ENCODE peak calls at places on chromosomes 16 and 17, in nine cellular contexts. Z is progenitor cell of endocrine pancreas, X is esophagus muscularis mucosa, T is Calu3, G is lower lobe of right lung, W is nephron progenitor cell, B is AG10803, R is thoracic aorta, E is Peyer's patch. H is an unnamed sample.

GRCh38 chr16:85719605-85720318 is 31.0 kb upstream of the GINS2 start:
- DNase-seq in Z (no peak), X (no peak), T (no peak), G (no peak), W (no peak), B (no peak), R (no peak), E (no peak), H (no peak)

GRCh38 chr16:53821957-53822625 is 118.1 kb downstream of the FTO start:
- DNase-seq in Z (no peak), X (no peak), T (peak; percentile 24), G (no peak), W (no peak), B (peak; percentile 90), R (no peak), E (no peak), H (no peak)

GRCh38 chr16:49664221-49665215 is 191.4 kb downstream of the ZNF423 start:
- DNase-seq in Z (no peak), X (no peak), T (no peak), G (no peak), W (no peak), B (no peak), R (no peak), E (no peak), H (peak; percentile 53)

GRCh38 chr17:1592751-1593629 is 30.4 kb upstream of the PITPNA start:
- DNase-seq in Z (no peak), X (no peak), T (no peak), G (no peak), W (no peak), B (no peak), R (no peak), E (peak; percentile 91), H (peak; percentile 92)

GRCh38 chr16:31243734-31244670 is 15.8 kb upstream of the ITGAM start:
- DNase-seq in Z (no peak), X (no peak), T (no peak), G (no peak), W (no peak), B (no peak), R (no peak), E (no peak), H (no peak)

GRCh38 chr16:53900678-53901077 is 196.7 kb downstream of the FTO start:
- DNase-seq in Z (no peak), X (no peak), T (no peak), G (no peak), W (no peak), B (no peak), R (no peak), E (no peak), H (no peak)

GRCh38 chr16:85517154-85517553 is 96.0 kb upstream of the GSE1 start:
- DNase-seq in Z (no peak), X (no peak), T (no peak), G (no peak), W (no peak), B (no peak), R (no peak), E (no peak), H (no peak)

GRCh38 chr17:47724705-47725104 is 8.3 kb upstream of the TBX21 start:
- DNase-seq in Z (no peak), X (no peak), T (no peak), G (no peak), W (no peak), B (no peak), R (no peak), E (no peak), H (no peak)

GRCh38 chr17:57782051-57782490 is 37.0 kb upstream of the CCDC182 start:
- DNase-seq in Z (no peak), X (no peak), T (no peak), G (no peak), W (no peak), B (no peak), R (no peak), E (no peak), H (no peak)

GRCh38 chr16:89472711-89473075 is 17.7 kb downstream of the ANKRD11 start:
- DNase-seq in Z (no peak), X (no peak), T (no peak), G (no peak), W (no peak), B (no peak), R (no peak), E (no peak), H (no peak)

GRCh38 chr17:2158011-2158410 is 103.1 kb downstream of the HIC1 start:
- DNase-seq in Z (no peak), X (no peak), T (no peak), G (no peak), W (no peak), B (peak; percentile 94), R (no peak), E (no peak), H (no peak)

GRCh38 chr16:9090101-9090959 is 1.1 kb upstream of the HAPSTR1 start:
- DNase-seq in Z (peak; percentile 45), X (no peak), T (peak; percentile 50), G (peak; percentile 66), W (peak; percentile 57), B (no peak), R (no peak), E (peak; percentile 44), H (peak; percentile 51)

GRCh38 chr16:1194665-1195392 is 30.2 kb downstream of the TPSG1 start:
- DNase-seq in Z (peak; percentile 38), X (no peak), T (peak; percentile 32), G (no peak), W (peak; percentile 72), B (no peak), R (no peak), E (no peak), H (no peak)

DNA sequence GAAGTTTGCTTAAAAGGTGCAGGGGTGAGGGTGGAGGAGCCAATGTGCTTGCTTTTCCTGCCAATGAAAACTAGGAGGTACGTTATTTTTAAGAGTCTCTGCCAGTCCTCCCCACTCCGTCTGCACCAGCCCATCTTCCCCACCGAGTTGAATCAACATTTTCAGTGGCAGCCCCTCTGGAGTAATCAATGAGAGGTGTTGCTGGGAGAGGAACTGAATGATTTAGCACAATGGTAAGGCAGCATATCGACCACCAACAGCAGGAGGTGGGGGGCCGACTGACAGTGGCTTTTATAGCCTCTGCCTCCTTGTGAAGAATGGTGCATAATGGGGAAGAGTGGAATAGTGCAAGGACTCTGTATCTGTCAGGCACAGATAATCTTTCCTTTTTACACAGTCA is 1465.0 kb upstream of the GOT2 start:
- DNase-seq in Z (no peak), X (no peak), T (no peak), G (no peak), W (no peak), B (no peak), R (no peak), E (no peak), H (no peak)
- TF ChIP-seq CTCF in Z (no peak), X (no peak), T (no peak), G (no peak), W (no peak), B (no peak), R (no peak), E (no peak), H (no peak)

GRCh38 chr17:45235071-45236001 is 13.7 kb downstream of the FMNL1 start:
- DNase-seq in Z (peak; percentile 56), X (peak; percentile 95), T (peak; percentile 86), G (peak; percentile 85), W (peak; percentile 87), B (peak; percentile 69), R (peak; percentile 30), E (peak; percentile 86), H (peak; percentile 93)
- TF ChIP-seq CTCF in Z (peak; percentile 83), X (peak; percentile 73), T (peak; percentile 92), G (peak; percentile 82), W (peak; percentile 84), B (peak; percentile 85), R (peak; percentile 69), E (peak; percentile 73), H (peak; percentile 59)

GRCh38 chr16:87679593-87680271 is 77.4 kb downstream of the JPH3 start:
- DNase-seq in Z (no peak), X (no peak), T (no peak), G (no peak), W (no peak), B (no peak), R (no peak), E (no peak), H (no peak)

GRCh38 chr16:87680272-87680644 is 78.0 kb downstream of the JPH3 start:
- DNase-seq in Z (no peak), X (no peak), T (no peak), G (no peak), W (no peak), B (no peak), R (no peak), E (no peak), H (no peak)

GRCh38 chr16:87677830-87678229 is 75.5 kb downstream of the JPH3 start:
- DNase-seq in Z (no peak), X (no peak), T (no peak), G (no peak), W (no peak), B (no peak), R (no peak), E (no peak), H (no peak)

GRCh38 chr16:87681990-87682570 is 79.8 kb downstream of the JPH3 start:
- DNase-seq in Z (no peak), X (no peak), T (peak; percentile 56), G (no peak), W (no peak), B (peak; percentile 72), R (no peak), E (no peak), H (no peak)

GRCh38 chr16:87678618-87679017 is 76.3 kb downstream of the JPH3 start:
- DNase-seq in Z (no peak), X (no peak), T (no peak), G (no peak), W (no peak), B (peak; percentile 6), R (no peak), E (no peak), H (no peak)
- TF ChIP-seq CTCF in Z (no peak), X (no peak), T (no peak), G (no peak), W (no peak), B (peak; percentile 17), R (no peak), E (no peak), H (no peak)

DNA sequence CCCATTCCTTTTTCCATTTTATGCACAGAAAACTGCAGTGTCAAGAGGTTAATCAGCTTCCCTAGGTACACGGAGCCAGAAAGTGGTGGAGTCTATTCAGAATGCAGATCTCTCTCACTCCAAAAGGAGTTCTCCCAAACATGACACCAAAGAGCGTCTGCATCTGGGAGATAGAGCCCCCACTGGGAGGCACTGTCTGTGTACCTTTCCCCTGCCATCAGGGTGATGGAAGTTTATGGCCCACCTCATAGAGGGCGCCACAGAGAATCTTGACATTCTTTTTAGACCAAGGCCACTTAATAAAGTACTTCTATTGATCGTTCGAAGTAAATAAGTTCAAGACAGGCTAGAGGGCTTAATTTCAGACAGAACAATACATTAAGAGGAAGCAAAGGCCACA is 493.7 kb upstream of the ERCC4 start:
- DNase-seq in Z (no peak), X (no peak), T (no peak), G (no peak), W (no peak), B (no peak), R (no peak), E (no peak), H (no peak)
- TF ChIP-seq CTCF in Z (no peak), X (no peak), T (no peak), G (no peak), W (no peak), B (no peak), R (no peak), E (no peak), H (no peak)

GRCh38 chr17:18069101-18069500 is 18.6 kb upstream of the DRG2 start:
- DNase-seq in Z (no peak), X (no peak), T (no peak), G (no peak), W (no peak), B (no peak), R (no peak), E (no peak), H (no peak)
- TF ChIP-seq CTCF in Z (no peak), X (no peak), T (no peak), G (no peak), W (no peak), B (no peak), R (no peak), E (no peak), H (no peak)